ENCODE peak calls at places on chromosomes 6 and 20, in five cellular contexts. One of them, this sample, is unnamed.

GRCh38 chr20:24692429-24693190 is 223.2 kb downstream of the SYNDIG1 start:
- DNase-seq in NCI-H446: no peak
- DNase-seq in stimulated activated CD4-positive, alpha-beta T cell treated with anti-CD3 and anti-CD28 coated beads, Interleukin-2, amount 100 ng/mL, for 24 hours: no peak
- DNase-seq in mucosa of gallbladder: peak
- DNase-seq in T-helper 1 cell: no peak
- DNase-seq in this sample: no peak

GRCh38 chr6:27720607-27721580 is 191.3 kb downstream of the OR2B2 start:
- DNase-seq in NCI-H446: no peak
- DNase-seq in stimulated activated CD4-positive, alpha-beta T cell treated with anti-CD3 and anti-CD28 coated beads, Interleukin-2, amount 100 ng/mL, for 24 hours: peak
- DNase-seq in mucosa of gallbladder: no peak
- DNase-seq in T-helper 1 cell: no peak
- DNase-seq in this sample: no peak

GRCh38 chr6:97195117-97195516 is 87.9 kb downstream of the MMS22L start:
- DNase-seq in NCI-H446: peak
- DNase-seq in stimulated activated CD4-positive, alpha-beta T cell treated with anti-CD3 and anti-CD28 coated beads, Interleukin-2, amount 100 ng/mL, for 24 hours: no peak
- DNase-seq in mucosa of gallbladder: peak
- DNase-seq in T-helper 1 cell: no peak
- DNase-seq in this sample: no peak

GRCh38 chr20:62617711-62618483 is 24.4 kb upstream of the SLCO4A1 start:
- DNase-seq in NCI-H446: no peak
- DNase-seq in stimulated activated CD4-positive, alpha-beta T cell treated with anti-CD3 and anti-CD28 coated beads, Interleukin-2, amount 100 ng/mL, for 24 hours: peak
- DNase-seq in mucosa of gallbladder: no peak
- DNase-seq in T-helper 1 cell: no peak
- DNase-seq in this sample: peak

GRCh38 chr6:107578642-107579332 is 88.9 kb downstream of the SOBP start:
- DNase-seq in NCI-H446: no peak
- DNase-seq in stimulated activated CD4-positive, alpha-beta T cell treated with anti-CD3 and anti-CD28 coated beads, Interleukin-2, amount 100 ng/mL, for 24 hours: no peak
- DNase-seq in mucosa of gallbladder: no peak
- DNase-seq in T-helper 1 cell: no peak
- DNase-seq in this sample: no peak

GRCh38 chr20:23047738-23048214 is 1.7 kb downstream of the THBD start:
- DNase-seq in NCI-H446: no peak
- DNase-seq in stimulated activated CD4-positive, alpha-beta T cell treated with anti-CD3 and anti-CD28 coated beads, Interleukin-2, amount 100 ng/mL, for 24 hours: peak
- DNase-seq in mucosa of gallbladder: peak
- DNase-seq in T-helper 1 cell: no peak
- DNase-seq in this sample: no peak

GRCh38 chr6:104572901-104573300 is 286.8 kb downstream of the HACE1 start:
- DNase-seq in NCI-H446: no peak
- DNase-seq in stimulated activated CD4-positive, alpha-beta T cell treated with anti-CD3 and anti-CD28 coated beads, Interleukin-2, amount 100 ng/mL, for 24 hours: no peak
- DNase-seq in mucosa of gallbladder: no peak
- DNase-seq in T-helper 1 cell: no peak
- DNase-seq in this sample: no peak

GRCh38 chr6:42610416-42610815 is 46.6 kb downstream of the UBR2 start:
- DNase-seq in NCI-H446: no peak
- DNase-seq in stimulated activated CD4-positive, alpha-beta T cell treated with anti-CD3 and anti-CD28 coated beads, Interleukin-2, amount 100 ng/mL, for 24 hours: no peak
- DNase-seq in mucosa of gallbladder: no peak
- DNase-seq in T-helper 1 cell: no peak
- DNase-seq in this sample: no peak

GRCh38 chr20:45322952-45323383 is 14.9 kb upstream of the MATN4 start:
- DNase-seq in NCI-H446: peak
- DNase-seq in stimulated activated CD4-positive, alpha-beta T cell treated with anti-CD3 and anti-CD28 coated beads, Interleukin-2, amount 100 ng/mL, for 24 hours: no peak
- DNase-seq in mucosa of gallbladder: peak
- DNase-seq in T-helper 1 cell: no peak
- DNase-seq in this sample: no peak

GRCh38 chr6:84172080-84172479 is 55.4 kb downstream of the CEP162 start:
- DNase-seq in NCI-H446: no peak
- DNase-seq in stimulated activated CD4-positive, alpha-beta T cell treated with anti-CD3 and anti-CD28 coated beads, Interleukin-2, amount 100 ng/mL, for 24 hours: no peak
- DNase-seq in mucosa of gallbladder: no peak
- DNase-seq in T-helper 1 cell: no peak
- DNase-seq in this sample: no peak

GRCh38 chr6:37482356-37483292 is 17.1 kb downstream of the CCDC167 start:
- DNase-seq in NCI-H446: no peak
- DNase-seq in stimulated activated CD4-positive, alpha-beta T cell treated with anti-CD3 and anti-CD28 coated beads, Interleukin-2, amount 100 ng/mL, for 24 hours: no peak
- DNase-seq in mucosa of gallbladder: no peak
- DNase-seq in T-helper 1 cell: no peak
- DNase-seq in this sample: no peak

GRCh38 chr20:23260181-23260840 is 90.3 kb upstream of the NXT1 start:
- DNase-seq in NCI-H446: no peak
- DNase-seq in stimulated activated CD4-positive, alpha-beta T cell treated with anti-CD3 and anti-CD28 coated beads, Interleukin-2, amount 100 ng/mL, for 24 hours: no peak
- DNase-seq in mucosa of gallbladder: no peak
- DNase-seq in T-helper 1 cell: no peak
- DNase-seq in this sample: no peak

GRCh38 chr6:147023581-147023980 is 180.6 kb upstream of the STXBP5 start:
- DNase-seq in NCI-H446: no peak
- DNase-seq in stimulated activated CD4-positive, alpha-beta T cell treated with anti-CD3 and anti-CD28 coated beads, Interleukin-2, amount 100 ng/mL, for 24 hours: no peak
- DNase-seq in mucosa of gallbladder: no peak
- DNase-seq in T-helper 1 cell: no peak
- DNase-seq in this sample: no peak

GRCh38 chr20:17803765-17804164 is 104.0 kb downstream of the BANF2 start:
- DNase-seq in NCI-H446: no peak
- DNase-seq in stimulated activated CD4-positive, alpha-beta T cell treated with anti-CD3 and anti-CD28 coated beads, Interleukin-2, amount 100 ng/mL, for 24 hours: no peak
- DNase-seq in mucosa of gallbladder: no peak
- DNase-seq in T-helper 1 cell: no peak
- DNase-seq in this sample: no peak

GRCh38 chr20:4512891-4513550 is 208.7 kb upstream of the PRND start:
- DNase-seq in NCI-H446: no peak
- DNase-seq in stimulated activated CD4-positive, alpha-beta T cell treated with anti-CD3 and anti-CD28 coated beads, Interleukin-2, amount 100 ng/mL, for 24 hours: no peak
- DNase-seq in mucosa of gallbladder: no peak
- DNase-seq in T-helper 1 cell: no peak
- DNase-seq in this sample: no peak

GRCh38 chr20:48920527-48921167 is 864 bp upstream of the ARFGEF2 start:
- DNase-seq in NCI-H446: no peak
- DNase-seq in stimulated activated CD4-positive, alpha-beta T cell treated with anti-CD3 and anti-CD28 coated beads, Interleukin-2, amount 100 ng/mL, for 24 hours: no peak
- DNase-seq in mucosa of gallbladder: no peak
- DNase-seq in T-helper 1 cell: no peak
- DNase-seq in this sample: no peak

GRCh38 chr20:47922280-47922675 is 137.0 kb upstream of the SULF2 start:
- DNase-seq in NCI-H446: no peak
- DNase-seq in stimulated activated CD4-positive, alpha-beta T cell treated with anti-CD3 and anti-CD28 coated beads, Interleukin-2, amount 100 ng/mL, for 24 hours: no peak
- DNase-seq in mucosa of gallbladder: no peak
- DNase-seq in T-helper 1 cell: no peak
- DNase-seq in this sample: no peak

GRCh38 chr6:158024566-158025297 is 43.1 kb downstream of the SYNJ2 start:
- DNase-seq in NCI-H446: no peak
- DNase-seq in stimulated activated CD4-positive, alpha-beta T cell treated with anti-CD3 and anti-CD28 coated beads, Interleukin-2, amount 100 ng/mL, for 24 hours: no peak
- DNase-seq in mucosa of gallbladder: no peak
- DNase-seq in T-helper 1 cell: no peak
- DNase-seq in this sample: no peak

GRCh38 chr6:163759542-163759941 is 345.0 kb downstream of the QKI start:
- DNase-seq in NCI-H446: no peak
- DNase-seq in stimulated activated CD4-positive, alpha-beta T cell treated with anti-CD3 and anti-CD28 coated beads, Interleukin-2, amount 100 ng/mL, for 24 hours: no peak
- DNase-seq in mucosa of gallbladder: no peak
- DNase-seq in T-helper 1 cell: no peak
- DNase-seq in this sample: no peak

GRCh38 chr20:9043364-9043763 is 25.5 kb upstream of the PLCB4 start:
- DNase-seq in NCI-H446: no peak
- DNase-seq in stimulated activated CD4-positive, alpha-beta T cell treated with anti-CD3 and anti-CD28 coated beads, Interleukin-2, amount 100 ng/mL, for 24 hours: no peak
- DNase-seq in mucosa of gallbladder: no peak
- DNase-seq in T-helper 1 cell: no peak
- DNase-seq in this sample: no peak

GRCh38 chr6:73121421-73121993 is 103.8 kb downstream of the KHDC1L start:
- DNase-seq in NCI-H446: no peak
- DNase-seq in stimulated activated CD4-positive, alpha-beta T cell treated with anti-CD3 and anti-CD28 coated beads, Interleukin-2, amount 100 ng/mL, for 24 hours: no peak
- DNase-seq in mucosa of gallbladder: no peak
- DNase-seq in T-helper 1 cell: no peak
- DNase-seq in this sample: no peak

GRCh38 chr6:123127807-123128206 is 131.8 kb downstream of the CLVS2 start:
- DNase-seq in NCI-H446: no peak
- DNase-seq in stimulated activated CD4-positive, alpha-beta T cell treated with anti-CD3 and anti-CD28 coated beads, Interleukin-2, amount 100 ng/mL, for 24 hours: no peak
- DNase-seq in mucosa of gallbladder: no peak
- DNase-seq in T-helper 1 cell: no peak
- DNase-seq in this sample: no peak

GRCh38 chr6:170455335-170455979 is 97.7 kb downstream of the PSMB1 start:
- DNase-seq in NCI-H446: no peak
- DNase-seq in stimulated activated CD4-positive, alpha-beta T cell treated with anti-CD3 and anti-CD28 coated beads, Interleukin-2, amount 100 ng/mL, for 24 hours: no peak
- DNase-seq in mucosa of gallbladder: no peak
- DNase-seq in T-helper 1 cell: no peak
- DNase-seq in this sample: no peak

GRCh38 chr20:47167846-47168245 is 188.7 kb downstream of the ZMYND8 start:
- DNase-seq in NCI-H446: no peak
- DNase-seq in stimulated activated CD4-positive, alpha-beta T cell treated with anti-CD3 and anti-CD28 coated beads, Interleukin-2, amount 100 ng/mL, for 24 hours: no peak
- DNase-seq in mucosa of gallbladder: no peak
- DNase-seq in T-helper 1 cell: no peak
- DNase-seq in this sample: no peak

GRCh38 chr6:152110878-152111820 is 303.7 kb downstream of the ESR1 start:
- DNase-seq in NCI-H446: no peak
- DNase-seq in stimulated activated CD4-positive, alpha-beta T cell treated with anti-CD3 and anti-CD28 coated beads, Interleukin-2, amount 100 ng/mL, for 24 hours: no peak
- DNase-seq in mucosa of gallbladder: no peak
- DNase-seq in T-helper 1 cell: no peak
- DNase-seq in this sample: no peak

GRCh38 chr6:34120953-34121675 is 24.8 kb downstream of the GRM4 start:
- DNase-seq in NCI-H446: no peak
- DNase-seq in stimulated activated CD4-positive, alpha-beta T cell treated with anti-CD3 and anti-CD28 coated beads, Interleukin-2, amount 100 ng/mL, for 24 hours: no peak
- DNase-seq in mucosa of gallbladder: no peak
- DNase-seq in T-helper 1 cell: no peak
- DNase-seq in this sample: no peak

GRCh38 chr6:160141001-160141726 is 19.5 kb downstream of the SLC22A1 start:
- DNase-seq in NCI-H446: no peak
- DNase-seq in stimulated activated CD4-positive, alpha-beta T cell treated with anti-CD3 and anti-CD28 coated beads, Interleukin-2, amount 100 ng/mL, for 24 hours: no peak
- DNase-seq in mucosa of gallbladder: no peak
- DNase-seq in T-helper 1 cell: no peak
- DNase-seq in this sample: no peak

GRCh38 chr6:30490031-30490876 is 945 bp downstream of the HLA-E start:
- DNase-seq in NCI-H446: no peak
- DNase-seq in stimulated activated CD4-positive, alpha-beta T cell treated with anti-CD3 and anti-CD28 coated beads, Interleukin-2, amount 100 ng/mL, for 24 hours: peak
- DNase-seq in mucosa of gallbladder: peak
- DNase-seq in T-helper 1 cell: peak
- DNase-seq in this sample: peak

GRCh38 chr6:1317302-1317815 is 5.5 kb downstream of the FOXQ1 start:
- DNase-seq in NCI-H446: no peak
- DNase-seq in stimulated activated CD4-positive, alpha-beta T cell treated with anti-CD3 and anti-CD28 coated beads, Interleukin-2, amount 100 ng/mL, for 24 hours: no peak
- DNase-seq in mucosa of gallbladder: no peak
- DNase-seq in T-helper 1 cell: no peak
- DNase-seq in this sample: no peak

GRCh38 chr6:49003348-49003747 is 459.7 kb downstream of the MMUT start:
- DNase-seq in NCI-H446: no peak
- DNase-seq in stimulated activated CD4-positive, alpha-beta T cell treated with anti-CD3 and anti-CD28 coated beads, Interleukin-2, amount 100 ng/mL, for 24 hours: no peak
- DNase-seq in mucosa of gallbladder: no peak
- DNase-seq in T-helper 1 cell: no peak
- DNase-seq in this sample: no peak

GRCh38 chr6:105014448-105014847 is 57.5 kb downstream of the LIN28B start:
- DNase-seq in NCI-H446: no peak
- DNase-seq in stimulated activated CD4-positive, alpha-beta T cell treated with anti-CD3 and anti-CD28 coated beads, Interleukin-2, amount 100 ng/mL, for 24 hours: no peak
- DNase-seq in mucosa of gallbladder: no peak
- DNase-seq in T-helper 1 cell: no peak
- DNase-seq in this sample: no peak